ENCODE peak calls at places on chromosome 7, in ten cellular contexts. S is WTC11; H is cardiac muscle cell; O is heart right ventricle; F is HL-60; C is HFFc6; J is CD8-positive, alpha-beta T cell; L is upper lobe of left lung; Q is neural progenitor cell; T is bronchial epithelial cell. W is an unnamed sample.

GRCh38 chr7:73738220-73738611 is 386 bp downstream of the ABHD11 start:
- DNase-seq in O (no peak), T (peak; percentile 24), L (peak; percentile 70), C (no peak), Q (peak; percentile 74), H (peak; percentile 60), J (peak; percentile 24), S (peak; percentile 64), F (peak; percentile 65), W (peak; percentile 48)

GRCh38 chr7:12917801-12918200 is 230.4 kb downstream of the ARL4A start:
- DNase-seq in L (no peak), O (no peak), J (no peak), C (no peak), H (no peak), F (no peak), T (no peak), Q (no peak), S (no peak), W (no peak)

GRCh38 chr7:154903083-154903731 is 99.7 kb downstream of the PAXIP1 start:
- DNase-seq in S (no peak), F (no peak), O (no peak), Q (peak; percentile 23), C (no peak), J (no peak), H (no peak), T (no peak), L (no peak), W (no peak)

GRCh38 chr7:84666668-84667067 is 472.1 kb upstream of the SEMA3A start:
- DNase-seq in S (no peak), Q (no peak), L (no peak), F (no peak), H (no peak), C (no peak), T (no peak), O (no peak), J (no peak), W (no peak)

GRCh38 chr7:151013728-151014497 is 10.4 kb downstream of the ATG9B start:
- DNase-seq in J (peak; percentile 89), L (peak; percentile 77), T (no peak), O (peak; percentile 62), Q (peak; percentile 97), S (peak; percentile 94), C (peak; percentile 71), F (peak; percentile 90), H (peak; percentile 59), W (peak; percentile 86)

GRCh38 chr7:74097937-74098614 is 14.5 kb downstream of the LIMK1 start:
- DNase-seq in L (peak; percentile 39), S (no peak), H (no peak), F (no peak), Q (no peak), O (no peak), J (no peak), T (peak; percentile 90), C (peak; percentile 98), W (no peak)

GRCh38 chr7:112129655-112130323 is 76.4 kb downstream of the DOCK4 start:
- DNase-seq in Q (no peak), O (peak; percentile 28), F (no peak), S (peak; percentile 14), T (peak; percentile 55), J (no peak), L (peak; percentile 76), C (no peak), H (no peak), W (no peak)

GRCh38 chr7:52211930-52212329 is 823.5 kb upstream of the POM121L12 start:
- DNase-seq in O (no peak), C (no peak), S (no peak), H (no peak), Q (peak; percentile 24), L (no peak), T (no peak), F (no peak), J (no peak), W (no peak)

GRCh38 chr7:96084880-96085551 is 236.9 kb downstream of the SLC25A13 start:
- DNase-seq in C (peak; percentile 3), O (no peak), H (no peak), T (peak; percentile 95), S (no peak), J (no peak), L (no peak), F (no peak), Q (no peak), W (no peak)

GRCh38 chr7:3310884-3311283 is 9.8 kb downstream of the SDK1 start:
- DNase-seq in L (no peak), J (no peak), O (no peak), C (no peak), F (no peak), S (no peak), H (no peak), T (peak; percentile 32), Q (no peak), W (no peak)

GRCh38 chr7:149261321-149261828 is 621 bp upstream of the ZNF783 start:
- DNase-seq in S (no peak), O (peak; percentile 14), F (no peak), T (peak; percentile 80), L (no peak), J (no peak), Q (peak; percentile 22), H (no peak), C (peak; percentile 73), W (no peak)

GRCh38 chr7:32266932-32267475 is 196.8 kb upstream of the PDE1C start:
- DNase-seq in S (peak; percentile 53), O (no peak), L (no peak), J (no peak), F (no peak), T (no peak), Q (peak; percentile 60), C (no peak), H (no peak), W (no peak)

GRCh38 chr7:44971991-44972441 is 6.8 kb downstream of the MYO1G start:
- DNase-seq in S (no peak), F (no peak), L (peak; percentile 18), O (no peak), C (no peak), J (no peak), T (peak; percentile 38), Q (no peak), H (no peak), W (no peak)

GRCh38 chr7:151869968-151870918 is 6.7 kb downstream of the PRKAG2 start:
- DNase-seq in C (no peak), J (no peak), S (no peak), F (no peak), Q (no peak), O (no peak), L (no peak), H (no peak), T (no peak), W (no peak)

GRCh38 chr7:73585196-73585595 is 6.8 kb upstream of the TBL2 start:
- DNase-seq in L (no peak), O (no peak), J (no peak), S (no peak), T (no peak), H (no peak), F (no peak), Q (no peak), C (no peak), W (no peak)

DNA sequence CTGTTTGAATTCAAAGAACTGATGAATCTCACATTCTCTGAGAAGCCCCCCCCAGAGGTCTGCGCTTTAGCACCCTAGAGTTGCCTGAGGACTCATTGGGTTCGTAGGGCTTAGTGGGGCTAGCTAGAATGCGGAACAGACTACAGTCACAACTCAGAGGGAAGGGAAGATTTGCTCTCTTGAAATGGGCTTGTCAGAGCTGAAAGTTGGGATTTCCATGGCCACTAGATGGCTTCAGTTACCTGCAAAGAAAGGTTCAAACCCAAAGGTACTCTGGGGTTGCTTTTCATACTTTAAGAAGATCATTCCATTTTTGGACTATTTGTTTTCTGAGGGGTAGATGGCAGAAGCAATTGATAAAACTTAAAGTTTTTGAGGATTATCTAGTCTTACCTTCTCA is 205.0 kb downstream of the BBS9 start:
- DNase-seq in S (no peak), C (peak; percentile 13), T (peak; percentile 52), J (no peak), Q (peak; percentile 53), O (no peak), F (no peak), H (peak; percentile 25), L (no peak), W (peak; percentile 6)
- TF ChIP-seq CTCF in S (no peak), C (peak; percentile 66), T (peak; percentile 64), J (no peak), Q (peak; percentile 64), O (peak; percentile 22), F (no peak), H (peak; percentile 42), L (peak; percentile 8), W (peak; percentile 19)

GRCh38 chr7:54546986-54547314 is 4.8 kb downstream of the VSTM2A start:
- DNase-seq in F (no peak), L (no peak), S (no peak), C (no peak), Q (no peak), H (no peak), J (no peak), T (no peak), O (no peak), W (no peak)
- TF ChIP-seq CTCF in F (no peak), L (no peak), S (no peak), C (no peak), Q (no peak), H (no peak), J (no peak), T (no peak), O (no peak), W (no peak)

DNA sequence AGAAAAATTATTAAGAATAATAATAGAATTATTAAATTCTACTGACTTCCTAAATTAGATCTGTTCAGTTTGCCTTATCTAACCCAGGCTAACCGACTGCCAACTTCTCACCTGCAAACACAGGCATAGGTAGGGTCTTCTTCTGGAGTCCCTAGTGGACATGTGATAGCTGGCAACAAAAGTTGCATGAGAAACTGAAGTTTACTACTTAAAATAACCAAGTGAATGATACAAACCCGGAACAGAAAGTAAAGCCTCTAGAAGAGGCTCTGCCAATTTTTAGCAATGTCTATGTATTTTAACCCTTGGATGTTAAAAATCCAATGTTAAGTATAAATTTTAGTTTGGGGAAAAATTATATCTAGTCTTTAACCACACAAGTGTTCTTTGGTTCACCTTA is 37.6 kb downstream of the NDUFB2 start:
- DNase-seq in O (no peak), Q (no peak), T (no peak), F (no peak), J (no peak), H (no peak), L (no peak), S (no peak), C (no peak), W (no peak)
- TF ChIP-seq CTCF in O (no peak), Q (no peak), T (no peak), F (no peak), J (no peak), H (no peak), L (no peak), S (no peak), C (no peak), W (no peak)

DNA sequence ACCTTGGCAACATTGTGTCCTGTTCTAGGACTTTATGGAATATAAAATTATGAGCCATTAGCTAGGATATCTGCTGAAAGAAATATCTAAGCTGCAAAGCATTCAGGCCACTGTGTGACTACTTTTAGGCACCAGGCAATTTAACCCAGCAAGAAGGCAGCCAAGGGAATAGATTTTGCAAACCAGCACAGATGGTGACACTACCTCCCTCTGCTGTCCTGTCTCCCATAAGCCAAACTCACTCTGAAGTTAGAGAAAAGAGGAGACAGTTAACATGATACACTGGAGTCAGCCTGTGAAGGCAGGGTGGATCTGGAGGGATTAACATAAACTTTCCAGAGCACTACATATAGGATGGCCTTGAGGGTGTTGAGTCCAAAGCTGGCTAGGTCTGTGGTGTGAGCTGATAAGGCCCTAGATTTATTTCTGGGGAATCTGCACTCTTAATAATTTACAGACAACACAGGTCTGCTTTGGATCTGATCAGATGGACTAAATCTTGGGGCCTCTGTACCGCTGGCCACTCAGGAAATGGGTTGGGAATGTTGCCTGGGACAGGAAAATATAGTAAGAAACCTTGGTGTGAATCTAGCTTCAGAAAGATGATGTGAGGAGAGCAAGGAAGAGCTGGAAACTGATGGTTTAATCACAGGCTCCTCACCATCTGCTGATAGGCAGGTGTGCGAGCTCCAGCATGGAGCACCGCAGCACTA is 230.0 kb upstream of the PRSS1 start:
- DNase-seq in F (no peak), C (peak; percentile 23), O (no peak), Q (no peak), J (no peak), S (no peak), L (no peak), T (no peak), H (no peak), W (no peak)
- TF ChIP-seq CTCF in F (no peak), C (peak; percentile 32), O (no peak), Q (no peak), J (no peak), S (no peak), L (no peak), T (no peak), H (no peak), W (no peak)

W was measured in endothelial cell.